ENCODE peak calls at places on chromosomes 4 and X, in four cellular contexts. Q is KG1, I is chondrocyte, F is suprapubic skin. Z is an unnamed sample.

GRCh38 chr4:54066718-54067129 is 2.3 kb upstream of the CHIC2 start:
- DNase-seq in Q (peak), I (no peak), F (no peak), Z (no peak)

GRCh38 chr4:147782087-147782781 is 50.3 kb downstream of the ARHGAP10 start:
- DNase-seq in Q (no peak), I (no peak), F (no peak), Z (no peak)

GRCh38 chr4:179415842-179416223 is 1973.6 kb upstream of the AGA start:
- DNase-seq in Q (no peak), I (no peak), F (no peak), Z (no peak)

GRCh38 chr4:13601060-13601459 is 26.5 kb downstream of the BOD1L1 start:
- DNase-seq in Q (no peak), I (no peak), F (no peak), Z (no peak)

GRCh38 chr4:140755811-140756291 is 334 bp downstream of the TBC1D9 start:
- DNase-seq in Q (no peak), I (peak), F (peak), Z (no peak)

GRCh38 chr4:47642985-47643745 is 158.1 kb downstream of the ATP10D start:
- DNase-seq in Q (no peak), I (no peak), F (no peak), Z (no peak)

GRCh38 chr4:25948051-25948450 is 34.0 kb downstream of the SMIM20 start:
- DNase-seq in Q (no peak), I (no peak), F (no peak), Z (no peak)

GRCh38 chrX:139971394-139971749 is 6.1 kb upstream of the CXorf66 start:
- DNase-seq in Q (no peak), I (no peak), F (no peak), Z (no peak)

GRCh38 chrX:123184199-123184857 is at the start of gene GRIA3:
- DNase-seq in Q (no peak), I (no peak), F (no peak), Z (no peak)

GRCh38 chr4:147787204-147787603 is 55.3 kb downstream of the ARHGAP10 start:
- DNase-seq in Q (no peak), I (no peak), F (no peak), Z (no peak)

GRCh38 chr4:99722662-99723061 is 65.0 kb upstream of the C4orf54 start:
- DNase-seq in Q (no peak), I (no peak), F (no peak), Z (no peak)

GRCh38 chr4:2787230-2788100 is 5.4 kb upstream of the SH3BP2 start:
- DNase-seq in Q (peak), I (no peak), F (peak), Z (peak)

GRCh38 chrX:52424658-52425057 is 55.8 kb downstream of the XAGE2 start:
- DNase-seq in Q (no peak), I (no peak), F (no peak), Z (no peak)

GRCh38 chr4:89708903-89709361 is 128.0 kb downstream of the SNCA start:
- DNase-seq in Q (no peak), I (no peak), F (no peak), Z (no peak)